ENCODE peak calls at places on chromosomes 2 and 18, in nine cellular contexts. C is HCT116, P is HL-60, B is breast epithelium, L is upper lobe of left lung, G is endothelial cell of umbilical vein, U is HepG2, Z is sigmoid colon, D is SK-N-MC. A is an unnamed sample.

GRCh38 chr2:62014102-62014501 is 108.6 kb downstream of the COMMD1 start:
- DNase-seq in B (peak), L (no peak), P (no peak), U (peak), G (peak), Z (peak), D (no peak), C (no peak), A (no peak)

GRCh38 chr2:9052821-9053533 is 49.5 kb upstream of the MBOAT2 start:
- DNase-seq in P (no peak), B (no peak), U (no peak), G (no peak), C (no peak), L (no peak), Z (no peak), D (no peak), A (no peak)

GRCh38 chr2:169018390-169018789 is 12.7 kb downstream of the ABCB11 start:
- DNase-seq in D (no peak), P (no peak), U (no peak), Z (no peak), G (no peak), B (no peak), C (no peak), L (no peak), A (no peak)

GRCh38 chr18:69590150-69590549 is 189.5 kb downstream of the DOK6 start:
- DNase-seq in B (no peak), P (no peak), G (no peak), D (no peak), L (no peak), Z (no peak), C (no peak), U (no peak), A (no peak)

GRCh38 chr2:55618649-55619055 is 1.2 kb upstream of the PPP4R3B start:
- DNase-seq in B (no peak), U (peak), P (peak), Z (peak), L (no peak), D (no peak), C (peak), G (peak), A (peak)

GRCh38 chr2:27086722-27087446 is at the start of gene KHK:
- DNase-seq in L (peak), G (no peak), U (peak), P (no peak), B (peak), D (no peak), C (no peak), Z (peak), A (peak)

GRCh38 chr2:113967272-113967671 is 77.4 kb downstream of the ACTR3 start:
- DNase-seq in P (no peak), G (no peak), D (no peak), Z (no peak), L (no peak), B (no peak), C (no peak), U (no peak), A (no peak)

GRCh38 chr2:171792922-171793580 is 101.0 kb downstream of the SLC25A12 start:
- DNase-seq in C (no peak), L (no peak), P (no peak), B (no peak), Z (no peak), D (no peak), U (no peak), G (no peak), A (no peak)

GRCh38 chr2:124836415-124836814 is 811.3 kb downstream of the CNTNAP5 start:
- DNase-seq in Z (no peak), L (no peak), C (no peak), P (no peak), G (no peak), B (no peak), U (no peak), D (no peak), A (no peak)

GRCh38 chr18:60929966-60930365 is 403.3 kb upstream of the CDH20 start:
- DNase-seq in P (no peak), G (no peak), Z (no peak), L (no peak), B (no peak), U (no peak), D (no peak), C (no peak), A (no peak)

GRCh38 chr2:103219398-103219797 is 457.6 kb downstream of the TMEM182 start:
- DNase-seq in P (no peak), C (no peak), B (no peak), Z (no peak), L (no peak), G (no peak), U (no peak), D (no peak), A (no peak)

GRCh38 chr2:218983971-218984238 is 1.1 kb downstream of the FEV start:
- DNase-seq in D (no peak), G (no peak), U (no peak), C (no peak), B (no peak), L (no peak), Z (no peak), P (no peak), A (no peak)

GRCh38 chr2:218985021-218985324 is at the start of gene FEV:
- DNase-seq in P (no peak), B (no peak), G (no peak), D (no peak), C (no peak), Z (peak), U (no peak), L (peak), A (no peak)

GRCh38 chr2:218983263-218983970 is 1.6 kb downstream of the FEV start:
- DNase-seq in L (no peak), U (no peak), Z (peak), C (no peak), G (no peak), D (no peak), B (no peak), P (no peak), A (no peak)

GRCh38 chr2:218985325-218986091 is 524 bp upstream of the FEV start:
- DNase-seq in G (no peak), L (no peak), B (no peak), D (no peak), U (no peak), P (no peak), C (no peak), Z (peak), A (no peak)

GRCh38 chr2:218984239-218985020 is 554 bp downstream of the FEV start:
- DNase-seq in B (no peak), Z (peak), U (no peak), C (no peak), D (no peak), G (peak), L (peak), P (no peak), A (no peak)
- TF ChIP-seq POLR2AphosphoS5 in B (no peak), Z (no peak), U (no peak), C (no peak), D (no peak), G (peak), L (no peak), P (no peak), A (no peak)

GRCh38 chr2:238448031-238448955 is 21.6 kb downstream of the ASB1 start:
- DNase-seq in D (no peak), G (no peak), B (no peak), U (no peak), Z (peak), P (no peak), C (no peak), L (no peak), A (no peak)

GRCh38 chr2:238449909-238450417 is 23.2 kb downstream of the ASB1 start:
- DNase-seq in Z (peak), B (no peak), U (peak), C (no peak), L (no peak), G (no peak), P (peak), D (no peak), A (no peak)

GRCh38 chr2:238453842-238454241 is 27.1 kb downstream of the ASB1 start:
- DNase-seq in C (no peak), Z (no peak), B (no peak), G (no peak), P (no peak), L (no peak), U (no peak), D (no peak), A (no peak)

GRCh38 chr2:238449241-238449640 is 22.5 kb downstream of the ASB1 start:
- DNase-seq in B (no peak), P (no peak), Z (peak), G (no peak), C (no peak), U (no peak), D (no peak), L (no peak), A (no peak)

GRCh38 chr2:238450440-238450861 is 23.7 kb downstream of the ASB1 start:
- DNase-seq in L (no peak), U (no peak), C (no peak), D (no peak), Z (peak), P (no peak), G (no peak), B (no peak), A (no peak)
- TF ChIP-seq POLR2AphosphoS5 in L (no peak), U (no peak), C (no peak), D (no peak), Z (no peak), P (no peak), G (no peak), B (no peak), A (no peak)

GRCh38 chr2:73714091-73714490 is 23.1 kb downstream of the TPRKB start:
- DNase-seq in U (no peak), Z (no peak), C (no peak), D (no peak), B (no peak), P (no peak), L (no peak), G (no peak), A (no peak)
- TF ChIP-seq POLR2AphosphoS5 in U (no peak), Z (no peak), C (no peak), D (no peak), B (no peak), P (no peak), L (no peak), G (no peak), A (no peak)

GRCh38 chr2:173027181-173028128 is 48.2 kb upstream of the MAP3K20 start:
- DNase-seq in U (peak), B (peak), D (peak), C (peak), L (no peak), G (peak), Z (peak), P (peak), A (peak)
- TF ChIP-seq POLR2AphosphoS5 in U (no peak), B (peak), D (no peak), C (no peak), L (no peak), G (no peak), Z (peak), P (no peak), A (no peak)

GRCh38 chr2:38474833-38475566 is 97.9 kb upstream of the ATL2 start:
- DNase-seq in B (no peak), Z (no peak), U (peak), P (no peak), L (no peak), D (no peak), G (no peak), C (no peak), A (no peak)
- TF ChIP-seq POLR2AphosphoS5 in B (no peak), Z (no peak), U (no peak), P (no peak), L (no peak), D (no peak), G (no peak), C (no peak), A (no peak)

DNA sequence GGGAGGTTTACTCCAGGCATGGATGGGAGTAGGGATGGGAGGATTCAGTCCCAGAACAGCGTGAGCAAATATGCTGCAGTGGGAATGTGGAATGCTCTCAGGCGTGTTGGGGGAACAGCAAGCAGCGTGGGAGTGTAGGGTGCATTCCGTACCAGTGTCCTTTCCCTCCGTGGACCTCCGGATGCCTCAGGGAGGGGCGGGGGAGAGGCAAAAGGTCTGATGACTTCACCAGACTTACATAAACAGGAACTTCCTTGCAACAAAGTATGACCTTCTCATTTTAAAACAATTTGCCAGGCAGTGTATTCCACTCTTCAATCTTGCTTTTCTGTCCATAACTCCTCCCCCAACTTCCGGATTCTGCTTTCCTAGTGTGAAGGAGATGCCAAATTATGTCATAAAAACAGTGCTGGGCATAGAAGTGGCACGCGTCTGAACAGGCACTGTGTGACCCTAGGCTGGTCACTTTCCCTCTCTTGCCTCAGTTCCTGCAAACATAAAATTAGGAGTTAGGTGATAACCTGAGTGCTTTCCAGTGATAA is 36.9 kb downstream of the RPL37A start:
- DNase-seq in P (no peak), D (no peak), U (peak), C (no peak), L (no peak), G (peak), Z (peak), B (peak), A (no peak)
- TF ChIP-seq POLR2AphosphoS5 in P (no peak), D (no peak), U (no peak), C (no peak), L (peak), G (peak), Z (peak), B (peak), A (no peak)

GRCh38 chr2:72483346-72483745 is 335.7 kb upstream of the CYP26B1 start:
- DNase-seq in U (no peak), L (no peak), C (no peak), P (no peak), G (no peak), D (no peak), B (no peak), Z (no peak), A (no peak)
- TF ChIP-seq POLR2AphosphoS5 in U (no peak), L (no peak), C (no peak), P (no peak), G (no peak), D (no peak), B (no peak), Z (no peak), A (no peak)

GRCh38 chr2:30267161-30267568 is 35.8 kb downstream of the LBH start:
- DNase-seq in L (no peak), G (no peak), U (no peak), B (no peak), P (no peak), D (no peak), Z (no peak), C (no peak), A (no peak)

GRCh38 chr2:30266051-30266621 is 34.8 kb downstream of the LBH start:
- DNase-seq in D (no peak), Z (no peak), L (no peak), C (no peak), U (no peak), B (no peak), G (no peak), P (no peak), A (no peak)

GRCh38 chr2:30268296-30268871 is 37.0 kb downstream of the LBH start:
- DNase-seq in G (no peak), Z (no peak), P (no peak), C (no peak), D (no peak), L (no peak), B (no peak), U (no peak), A (no peak)

GRCh38 chr2:30266705-30267104 is 35.4 kb downstream of the LBH start:
- DNase-seq in C (no peak), L (no peak), U (no peak), P (no peak), G (no peak), B (no peak), D (no peak), Z (no peak), A (no peak)

DNA sequence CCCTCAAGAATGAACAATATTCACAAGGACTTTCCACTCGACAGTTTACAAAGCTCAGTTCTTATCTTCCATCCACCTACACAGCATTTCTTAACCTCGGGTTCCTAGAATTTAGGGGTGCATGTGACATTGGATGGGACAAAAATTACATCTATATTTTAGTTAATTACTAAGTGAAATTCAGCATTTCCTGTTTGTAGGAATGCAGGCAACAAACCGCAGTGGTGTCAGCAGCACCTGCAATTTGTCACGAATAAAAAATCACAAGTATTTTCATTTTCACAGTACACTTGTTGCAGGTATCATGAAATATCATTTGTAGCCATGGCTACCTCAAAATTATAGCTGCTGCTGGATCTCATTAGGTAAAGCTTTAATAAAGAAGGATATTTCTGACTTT is 36.2 kb downstream of the LBH start:
- DNase-seq in C (no peak), U (no peak), P (no peak), B (no peak), G (no peak), L (no peak), D (no peak), Z (no peak), A (no peak)
- TF ChIP-seq POLR2AphosphoS5 in C (no peak), U (no peak), P (no peak), B (no peak), G (no peak), L (no peak), D (no peak), Z (no peak), A (no peak)

DNA sequence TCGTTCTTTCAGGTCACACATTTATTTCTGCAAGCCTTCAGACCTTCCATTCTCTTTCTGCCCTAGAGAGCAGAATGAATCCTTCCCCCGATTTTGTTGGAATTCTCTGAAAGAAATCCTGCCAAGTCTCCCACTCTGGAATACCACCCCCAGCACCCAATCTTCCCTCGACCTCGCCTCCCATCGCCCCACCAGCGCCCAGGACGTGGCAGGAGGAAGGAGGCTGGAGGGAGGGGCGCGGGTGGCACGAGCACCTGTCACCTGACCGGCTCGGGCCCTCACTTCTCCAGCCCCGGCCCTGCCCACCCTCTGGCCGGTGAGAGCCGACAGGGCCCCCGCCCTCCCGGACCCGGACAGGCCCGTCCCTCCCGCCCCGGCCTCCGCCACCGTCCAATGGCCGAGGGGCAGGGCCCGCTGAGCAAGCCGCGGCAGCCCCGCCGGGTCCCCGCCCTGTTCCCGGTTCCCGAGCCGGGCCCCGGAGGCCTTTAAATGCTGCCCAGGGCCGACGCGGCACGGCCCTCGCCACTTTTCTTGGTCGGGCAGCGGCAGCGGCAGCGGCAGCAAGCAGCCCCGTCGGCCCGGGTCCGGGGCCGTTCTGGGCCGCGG is at the start of gene LGALSL:
- DNase-seq in C (peak), G (peak), U (peak), B (peak), Z (peak), D (no peak), P (no peak), L (no peak), A (peak)
- TF ChIP-seq POLR2AphosphoS5 in C (peak), G (peak), U (peak), B (no peak), Z (peak), D (no peak), P (no peak), L (peak), A (no peak)

GRCh38 chr2:70785137-70785911 is 5.1 kb downstream of the FIGLA start:
- DNase-seq in G (peak), P (no peak), B (no peak), C (peak), L (no peak), D (no peak), U (peak), Z (no peak), A (no peak)
- TF ChIP-seq POLR2AphosphoS5 in G (no peak), P (no peak), B (no peak), C (no peak), L (no peak), D (no peak), U (no peak), Z (no peak), A (no peak)